ENCODE peak calls at places on chromosomes 7 and 10, in nine cellular contexts. One of them, this sample, is unnamed.

GRCh38 chr7:142383826-142384507 is 126.1 kb upstream of the PRSS58 start:
- DNase-seq in sigmoid colon: no peak
- DNase-seq in GM23338: no peak
- DNase-seq in HL-60: peak
- DNase-seq in GM23248: no peak
- DNase-seq in A549: no peak
- DNase-seq in transverse colon: no peak
- DNase-seq in cardiac muscle cell: no peak
- DNase-seq in uterus: no peak
- DNase-seq in this sample: no peak

GRCh38 chr10:70258216-70258615 is 25.0 kb upstream of the PPA1 start:
- DNase-seq in sigmoid colon: no peak
- DNase-seq in cardiac muscle cell: peak
- DNase-seq in GM23248: no peak
- DNase-seq in uterus: no peak
- DNase-seq in GM23338: no peak
- DNase-seq in A549: no peak
- DNase-seq in HL-60: no peak
- DNase-seq in transverse colon: no peak
- DNase-seq in this sample: no peak

GRCh38 chr10:125911145-125911544 is 14.8 kb downstream of the FANK1 start:
- DNase-seq in HL-60: no peak
- DNase-seq in cardiac muscle cell: no peak
- DNase-seq in transverse colon: peak
- DNase-seq in A549: no peak
- DNase-seq in uterus: no peak
- DNase-seq in sigmoid colon: no peak
- DNase-seq in GM23338: no peak
- DNase-seq in GM23248: no peak
- DNase-seq in this sample: no peak

GRCh38 chr7:43585521-43585920 is 2.6 kb downstream of the STK17A start:
- DNase-seq in uterus: no peak
- DNase-seq in A549: no peak
- DNase-seq in transverse colon: no peak
- DNase-seq in cardiac muscle cell: peak
- DNase-seq in GM23248: peak
- DNase-seq in sigmoid colon: no peak
- DNase-seq in HL-60: peak
- DNase-seq in GM23338: no peak
- DNase-seq in this sample: no peak

GRCh38 chr7:1257221-1257620 is 24.5 kb downstream of the UNCX start:
- DNase-seq in transverse colon: no peak
- DNase-seq in GM23338: no peak
- DNase-seq in sigmoid colon: no peak
- DNase-seq in A549: no peak
- DNase-seq in uterus: no peak
- DNase-seq in HL-60: no peak
- DNase-seq in GM23248: no peak
- DNase-seq in cardiac muscle cell: no peak
- DNase-seq in this sample: no peak

GRCh38 chr10:101631821-101632475 is 43.8 kb downstream of the DPCD start:
- DNase-seq in A549: no peak
- DNase-seq in HL-60: no peak
- DNase-seq in transverse colon: no peak
- DNase-seq in uterus: no peak
- DNase-seq in GM23248: no peak
- DNase-seq in sigmoid colon: peak
- DNase-seq in cardiac muscle cell: no peak
- DNase-seq in GM23338: no peak
- DNase-seq in this sample: no peak

GRCh38 chr7:38699481-38699880 is 68.3 kb upstream of the AMPH start:
- DNase-seq in sigmoid colon: no peak
- DNase-seq in uterus: no peak
- DNase-seq in cardiac muscle cell: peak
- DNase-seq in A549: no peak
- DNase-seq in HL-60: no peak
- DNase-seq in transverse colon: no peak
- DNase-seq in GM23338: no peak
- DNase-seq in GM23248: peak
- DNase-seq in this sample: no peak

GRCh38 chr7:143884978-143885559 is 16.9 kb downstream of the TCAF1 start:
- DNase-seq in cardiac muscle cell: peak
- DNase-seq in HL-60: no peak
- DNase-seq in GM23248: peak
- DNase-seq in sigmoid colon: peak
- DNase-seq in A549: no peak
- DNase-seq in GM23338: peak
- DNase-seq in transverse colon: no peak
- DNase-seq in uterus: peak
- DNase-seq in this sample: no peak

GRCh38 chr10:110007171-110007700 is 548 bp upstream of the ADD3 start:
- DNase-seq in sigmoid colon: no peak
- DNase-seq in uterus: no peak
- DNase-seq in GM23248: peak
- DNase-seq in HL-60: no peak
- DNase-seq in GM23338: no peak
- DNase-seq in cardiac muscle cell: no peak
- DNase-seq in A549: peak
- DNase-seq in transverse colon: no peak
- DNase-seq in this sample: peak

GRCh38 chr10:17981766-17982380 is 30.2 kb downstream of the SLC39A12 start:
- DNase-seq in transverse colon: no peak
- DNase-seq in uterus: no peak
- DNase-seq in sigmoid colon: no peak
- DNase-seq in A549: peak
- DNase-seq in cardiac muscle cell: peak
- DNase-seq in GM23248: peak
- DNase-seq in GM23338: peak
- DNase-seq in HL-60: no peak
- DNase-seq in this sample: no peak

GRCh38 chr7:27745064-27745583 is 5.2 kb downstream of the TAX1BP1 start:
- DNase-seq in cardiac muscle cell: peak
- DNase-seq in GM23248: peak
- DNase-seq in A549: peak
- DNase-seq in sigmoid colon: no peak
- DNase-seq in HL-60: no peak
- DNase-seq in uterus: no peak
- DNase-seq in transverse colon: no peak
- DNase-seq in GM23338: peak
- DNase-seq in this sample: no peak

GRCh38 chr7:91566333-91566732 is 302.1 kb downstream of the FZD1 start:
- DNase-seq in sigmoid colon: no peak
- DNase-seq in A549: no peak
- DNase-seq in uterus: no peak
- DNase-seq in GM23338: no peak
- DNase-seq in GM23248: peak
- DNase-seq in transverse colon: no peak
- DNase-seq in cardiac muscle cell: no peak
- DNase-seq in HL-60: no peak
- DNase-seq in this sample: no peak

GRCh38 chr7:104126411-104126841 is 81.4 kb downstream of the ORC5 start:
- DNase-seq in cardiac muscle cell: no peak
- DNase-seq in GM23338: peak
- DNase-seq in uterus: no peak
- DNase-seq in transverse colon: no peak
- DNase-seq in A549: no peak
- DNase-seq in HL-60: no peak
- DNase-seq in sigmoid colon: no peak
- DNase-seq in GM23248: no peak
- DNase-seq in this sample: no peak

GRCh38 chr10:102605712-102606111 is 38.6 kb upstream of the TRIM8 start:
- DNase-seq in GM23338: no peak
- DNase-seq in HL-60: no peak
- DNase-seq in transverse colon: no peak
- DNase-seq in cardiac muscle cell: no peak
- DNase-seq in uterus: no peak
- DNase-seq in sigmoid colon: peak
- DNase-seq in A549: no peak
- DNase-seq in GM23248: peak
- DNase-seq in this sample: no peak

GRCh38 chr7:15603124-15603523 is 41.3 kb upstream of the AGMO start:
- DNase-seq in A549: no peak
- DNase-seq in GM23338: no peak
- DNase-seq in cardiac muscle cell: peak
- DNase-seq in sigmoid colon: no peak
- DNase-seq in uterus: no peak
- DNase-seq in transverse colon: no peak
- DNase-seq in HL-60: no peak
- DNase-seq in GM23248: peak
- DNase-seq in this sample: no peak

GRCh38 chr10:114631678-114632417 is 26.2 kb downstream of the ABLIM1 start:
- DNase-seq in GM23248: peak
- DNase-seq in transverse colon: peak
- DNase-seq in sigmoid colon: peak
- DNase-seq in cardiac muscle cell: peak
- DNase-seq in HL-60: no peak
- DNase-seq in uterus: no peak
- DNase-seq in A549: no peak
- DNase-seq in GM23338: peak
- DNase-seq in this sample: no peak

GRCh38 chr10:131544495-131544894 is 233.0 kb upstream of the TCERG1L start:
- DNase-seq in GM23338: no peak
- DNase-seq in sigmoid colon: no peak
- DNase-seq in GM23248: no peak
- DNase-seq in HL-60: no peak
- DNase-seq in cardiac muscle cell: no peak
- DNase-seq in uterus: no peak
- DNase-seq in transverse colon: no peak
- DNase-seq in A549: no peak
- DNase-seq in this sample: peak

GRCh38 chr10:50619882-50620281 is 3.9 kb downstream of the SGMS1 start:
- DNase-seq in cardiac muscle cell: no peak
- DNase-seq in HL-60: no peak
- DNase-seq in A549: no peak
- DNase-seq in sigmoid colon: no peak
- DNase-seq in uterus: no peak
- DNase-seq in GM23248: no peak
- DNase-seq in transverse colon: no peak
- DNase-seq in GM23338: peak
- DNase-seq in this sample: no peak

GRCh38 chr10:79241990-79242619 is 105.2 kb upstream of the PPIF start:
- DNase-seq in transverse colon: peak
- DNase-seq in cardiac muscle cell: peak
- DNase-seq in sigmoid colon: peak
- DNase-seq in GM23338: peak
- DNase-seq in GM23248: peak
- DNase-seq in uterus: peak
- DNase-seq in A549: no peak
- DNase-seq in HL-60: peak
- DNase-seq in this sample: no peak

GRCh38 chr10:19788075-19788686 is 28.1 kb upstream of the PLXDC2 start:
- DNase-seq in A549: peak
- DNase-seq in GM23338: peak
- DNase-seq in transverse colon: peak
- DNase-seq in sigmoid colon: no peak
- DNase-seq in GM23248: peak
- DNase-seq in cardiac muscle cell: peak
- DNase-seq in uterus: no peak
- DNase-seq in HL-60: no peak
- DNase-seq in this sample: no peak

GRCh38 chr10:100829933-100830727 is 82.6 kb upstream of the SLF2 start:
- DNase-seq in sigmoid colon: peak
- DNase-seq in cardiac muscle cell: no peak
- DNase-seq in transverse colon: no peak
- DNase-seq in A549: no peak
- DNase-seq in GM23338: peak
- DNase-seq in HL-60: no peak
- DNase-seq in GM23248: no peak
- DNase-seq in uterus: no peak
- DNase-seq in this sample: no peak

GRCh38 chr10:26439436-26440090 is 1.4 kb downstream of the APBB1IP start:
- DNase-seq in A549: no peak
- DNase-seq in HL-60: no peak
- DNase-seq in transverse colon: no peak
- DNase-seq in uterus: no peak
- DNase-seq in GM23338: no peak
- DNase-seq in sigmoid colon: no peak
- DNase-seq in GM23248: peak
- DNase-seq in cardiac muscle cell: no peak
- DNase-seq in this sample: no peak

GRCh38 chr10:49608166-49608758 is 1.8 kb upstream of the SLC18A3 start:
- DNase-seq in uterus: no peak
- DNase-seq in GM23338: no peak
- DNase-seq in sigmoid colon: no peak
- DNase-seq in A549: no peak
- DNase-seq in HL-60: no peak
- DNase-seq in GM23248: no peak
- DNase-seq in cardiac muscle cell: no peak
- DNase-seq in transverse colon: no peak
- DNase-seq in this sample: no peak
- H3K4me3 ChIP-seq in uterus: no peak
- H3K4me3 ChIP-seq in GM23338: peak
- H3K4me3 ChIP-seq in sigmoid colon: no peak
- H3K4me3 ChIP-seq in A549: no peak
- H3K4me3 ChIP-seq in HL-60: no peak
- H3K4me3 ChIP-seq in GM23248: no peak
- H3K4me3 ChIP-seq in cardiac muscle cell: no peak
- H3K4me3 ChIP-seq in transverse colon: no peak
- H3K4me3 ChIP-seq in this sample: no peak

DNA sequence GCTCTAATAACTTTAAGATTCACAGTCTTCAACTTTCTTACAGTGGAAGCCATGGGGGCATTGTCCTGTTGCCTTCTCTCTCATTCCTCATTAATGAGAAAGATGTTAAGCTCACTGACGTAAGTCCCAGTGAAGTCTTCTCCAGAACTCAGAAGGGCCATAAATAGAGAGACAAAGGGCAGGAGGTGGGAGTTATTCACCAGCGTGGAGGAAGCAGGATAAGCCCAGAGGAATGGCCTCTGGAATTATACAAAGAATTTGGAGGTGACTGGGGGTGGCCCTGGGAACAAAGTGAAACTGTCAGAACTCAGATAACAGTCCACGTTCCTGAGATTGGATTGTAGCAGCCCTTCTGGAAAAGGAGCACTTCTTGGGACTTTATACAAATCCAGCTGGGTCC is 52.4 kb downstream of the SORBS1 start:
- DNase-seq in uterus: peak
- DNase-seq in sigmoid colon: no peak
- DNase-seq in transverse colon: no peak
- DNase-seq in cardiac muscle cell: peak
- DNase-seq in A549: no peak
- DNase-seq in HL-60: no peak
- DNase-seq in GM23248: peak
- DNase-seq in GM23338: peak
- DNase-seq in this sample: no peak
- H3K27ac ChIP-seq in uterus: peak
- H3K27ac ChIP-seq in sigmoid colon: peak
- H3K27ac ChIP-seq in transverse colon: peak
- H3K27ac ChIP-seq in cardiac muscle cell: peak
- H3K27ac ChIP-seq in A549: no peak
- H3K27ac ChIP-seq in HL-60: no peak
- H3K27ac ChIP-seq in GM23248: peak
- H3K27ac ChIP-seq in GM23338: no peak
- H3K27ac ChIP-seq in this sample: peak

GRCh38 chr10:128062837-128063563 is 63.2 kb downstream of the MKI67 start:
- DNase-seq in GM23248: no peak
- DNase-seq in HL-60: peak
- DNase-seq in A549: no peak
- DNase-seq in cardiac muscle cell: peak
- DNase-seq in uterus: no peak
- DNase-seq in transverse colon: peak
- DNase-seq in sigmoid colon: no peak
- DNase-seq in GM23338: no peak
- DNase-seq in this sample: no peak
- H3K4me3 ChIP-seq in GM23248: no peak
- H3K4me3 ChIP-seq in HL-60: peak
- H3K4me3 ChIP-seq in A549: no peak
- H3K4me3 ChIP-seq in cardiac muscle cell: no peak
- H3K4me3 ChIP-seq in uterus: no peak
- H3K4me3 ChIP-seq in transverse colon: no peak
- H3K4me3 ChIP-seq in sigmoid colon: no peak
- H3K4me3 ChIP-seq in GM23338: no peak
- H3K4me3 ChIP-seq in this sample: no peak

GRCh38 chr10:71963756-71964668 is at the start of gene CHST3:
- DNase-seq in GM23248: peak
- DNase-seq in sigmoid colon: peak
- DNase-seq in A549: peak
- DNase-seq in uterus: peak
- DNase-seq in transverse colon: peak
- DNase-seq in HL-60: no peak
- DNase-seq in cardiac muscle cell: peak
- DNase-seq in GM23338: peak
- DNase-seq in this sample: no peak
- H3K27ac ChIP-seq in GM23248: peak
- H3K27ac ChIP-seq in sigmoid colon: peak
- H3K27ac ChIP-seq in A549: peak
- H3K27ac ChIP-seq in uterus: peak
- H3K27ac ChIP-seq in transverse colon: peak
- H3K27ac ChIP-seq in HL-60: no peak
- H3K27ac ChIP-seq in cardiac muscle cell: peak
- H3K27ac ChIP-seq in GM23338: no peak
- H3K27ac ChIP-seq in this sample: peak

This sample was measured in vagina.